ENCODE peak calls at places on chromosomes 16 and 17, in six cellular contexts. Y is mesendoderm, N is neural progenitor cell, I is mesenchymal stem cell, B is adipocyte, U is NT2/D1. T is an unnamed sample.
A peak's percentile ranks its signal among the peaks of the same experiment; 100 is the strongest.

GRCh38 chr16:23615805-23616204 is 19.7 kb upstream of the NDUFAB1 start:
- DNase-seq in Y (no peak), N (no peak), I (no peak), B (no peak), U (no peak), T (no peak)

GRCh38 chr16:26281681-26282080 is 589.9 kb downstream of the HS3ST4 start:
- DNase-seq in Y (peak; percentile 84), N (no peak), I (no peak), B (no peak), U (peak; percentile 33), T (peak; percentile 49)

GRCh38 chr17:52756739-52757138 is 598.2 kb upstream of the CA10 start:
- DNase-seq in Y (no peak), N (no peak), I (no peak), B (no peak), U (no peak), T (no peak)

GRCh38 chr16:26688699-26689098 is 378.0 kb upstream of the C16orf82 start:
- DNase-seq in Y (no peak), N (no peak), I (no peak), B (no peak), U (no peak), T (no peak)

GRCh38 chr17:36188891-36189306 is 7.7 kb downstream of the CCL3L1 start:
- DNase-seq in Y (no peak), N (no peak), I (peak; percentile 52), B (peak; percentile 22), U (no peak), T (peak; percentile 44)

GRCh38 chr17:37693328-37693727 is 50.1 kb upstream of the DDX52 start:
- DNase-seq in Y (no peak), N (no peak), I (no peak), B (no peak), U (no peak), T (no peak)

GRCh38 chr16:85781685-85782370 is 17.5 kb downstream of the EMC8 start:
- DNase-seq in Y (no peak), N (no peak), I (no peak), B (no peak), U (no peak), T (no peak)

GRCh38 chr17:21041753-21042433 is 918 bp downstream of the USP22 start:
- DNase-seq in Y (peak; percentile 96), N (peak; percentile 87), I (peak; percentile 81), B (peak; percentile 85), U (peak; percentile 50), T (peak; percentile 94)

GRCh38 chr17:44314869-44315661 is 6.7 kb downstream of the RUNDC3A start:
- DNase-seq in Y (peak; percentile 75), N (peak; percentile 84), I (peak; percentile 21), B (peak; percentile 55), U (peak; percentile 28), T (peak; percentile 94)

GRCh38 chr17:10033449-10033848 is 128.4 kb upstream of the RCVRN start:
- DNase-seq in Y (no peak), N (peak; percentile 62), I (no peak), B (no peak), U (no peak), T (no peak)

GRCh38 chr17:41308251-41308917 is 725 bp downstream of the KRTAP16-1 start:
- DNase-seq in Y (no peak), N (no peak), I (no peak), B (no peak), U (no peak), T (peak; percentile 42)

GRCh38 chr17:28563475-28563874 is 7.8 kb downstream of the PIGS start:
- DNase-seq in Y (peak; percentile 65), N (no peak), I (peak; percentile 70), B (no peak), U (no peak), T (no peak)

GRCh38 chr17:75088902-75089417 is 1.2 kb downstream of the SLC16A5 start:
- DNase-seq in Y (peak; percentile 83), N (no peak), I (peak; percentile 68), B (no peak), U (no peak), T (peak; percentile 92)

GRCh38 chr16:68563631-68564366 is 24.7 kb downstream of the ZFP90 start:
- DNase-seq in Y (peak; percentile 32), N (no peak), I (peak; percentile 5), B (no peak), U (no peak), T (no peak)

GRCh38 chr17:43740541-43740940 is 18.1 kb downstream of the SOST start:
- DNase-seq in Y (no peak), N (no peak), I (no peak), B (peak; percentile 51), U (no peak), T (no peak)

GRCh38 chr17:59026176-59026939 is 80.3 kb downstream of the TRIM37 start:
- DNase-seq in Y (no peak), N (no peak), I (no peak), B (peak; percentile 42), U (no peak), T (no peak)
- H3K27me3 ChIP-seq in Y (no peaks in the 10 kb centered on the region), N (no peaks in the 10 kb centered on the region), I (no peaks in the 10 kb centered on the region), B (no peaks in the 10 kb centered on the region), U (no peaks in the 10 kb centered on the region), T (no peaks in the 10 kb centered on the region)

DNA sequence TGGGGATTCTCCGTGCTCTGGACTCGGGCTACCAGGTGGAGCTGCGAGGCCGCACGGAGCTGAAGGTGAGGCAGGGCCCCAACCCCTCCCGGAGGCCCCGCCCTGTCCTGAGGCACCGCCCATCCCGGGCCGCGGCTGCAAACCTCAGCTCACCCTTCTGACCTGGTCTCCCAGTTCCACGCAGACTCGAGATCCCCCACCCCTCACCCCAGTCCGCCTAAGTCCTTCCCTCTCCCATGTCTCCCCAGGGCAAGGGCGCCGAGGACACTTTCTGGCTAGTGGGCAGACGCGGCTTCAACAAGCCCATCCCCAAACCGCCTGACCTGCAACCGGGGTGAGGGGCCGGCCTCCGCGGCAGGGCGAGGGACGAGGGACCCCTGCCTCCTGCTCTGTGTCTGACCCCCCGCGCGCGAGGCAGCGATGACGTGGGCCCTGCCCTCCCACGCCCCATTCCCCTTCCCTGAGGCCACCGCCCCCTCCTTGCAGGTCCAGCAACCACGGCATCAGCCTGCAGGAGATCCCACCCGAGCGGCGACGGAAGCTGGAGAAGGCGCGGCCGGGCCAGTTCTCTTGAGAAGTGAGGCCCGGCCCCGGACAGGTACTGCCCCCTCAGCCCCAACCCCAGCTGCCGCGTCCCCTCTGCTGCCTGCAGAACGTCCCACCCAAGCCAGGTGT is 13.7 kb downstream of the GUCY2D start:
- DNase-seq in Y (no peak), N (peak; percentile 52), I (no peak), B (no peak), U (no peak), T (peak; percentile 89)
- H3K9ac ChIP-seq in Y (peak overlapping the region; percentile 71), N (no peak overlapping the region), I (peak overlapping the region; percentile 53), B (peak overlapping the region; percentile 54), U (peak overlapping the region; percentile 74), T (no peak overlapping the region)

GRCh38 chr16:54284319-54284930 is 2.2 kb downstream of the IRX3 start:
- DNase-seq in Y (peak; percentile 36), N (peak; percentile 72), I (no peak), B (no peak), U (no peak), T (peak; percentile 78)
- H3K4me3 ChIP-seq in Y (peak overlapping the region; percentile 91), N (peak overlapping the region; percentile 55), I (peak overlapping the region; percentile 63), B (peak overlapping the region; percentile 88), U (peak overlapping the region; percentile 65), T (peak overlapping the region; percentile 76)

DNA sequence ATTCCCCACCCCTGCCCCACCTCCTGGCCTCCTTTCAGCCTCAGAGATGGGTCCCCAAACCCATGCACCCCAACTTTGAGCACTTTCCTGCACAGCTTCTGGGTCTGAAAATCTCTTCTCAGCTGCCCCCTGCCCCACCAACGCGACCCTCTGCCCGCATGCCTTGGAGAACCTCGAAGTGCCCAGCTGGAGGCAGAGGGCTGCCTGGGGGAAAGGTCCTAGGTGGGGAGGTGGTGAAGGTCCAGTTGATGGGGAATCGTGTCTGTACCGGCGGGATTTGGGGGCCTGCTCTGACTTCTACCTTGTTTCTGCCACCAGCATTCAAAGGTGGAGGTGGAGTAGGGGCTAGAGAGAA is 1.3 kb downstream of the NKD1 start:
- DNase-seq in Y (no peak), N (no peak), I (no peak), B (no peak), U (no peak), T (no peak)
- H3K27me3 ChIP-seq in Y (no peaks in the 10 kb centered on the region), N (peaks cover 59% of the 10 kb centered on the region), I (peaks cover 77% of the 10 kb centered on the region), B (peaks cover 27% of the 10 kb centered on the region), U (peaks cover 34% of the 10 kb centered on the region), T (peaks cover 14% of the 10 kb centered on the region)

GRCh38 chr16:81413245-81413990 is 31.2 kb upstream of the CMIP start:
- DNase-seq in Y (no peak), N (no peak), I (no peak), B (no peak), U (no peak), T (no peak)
- H3K9ac ChIP-seq in Y (no peak overlapping the region), N (no peak overlapping the region), I (no peak overlapping the region), B (no peak overlapping the region), U (no peak overlapping the region), T (no peak overlapping the region)

GRCh38 chr16:89455692-89456091 is 34.7 kb downstream of the ANKRD11 start:
- DNase-seq in Y (no peak), N (no peak), I (no peak), B (no peak), U (no peak), T (no peak)

GRCh38 chr16:89455178-89455577 is 35.2 kb downstream of the ANKRD11 start:
- DNase-seq in Y (no peak), N (no peak), I (no peak), B (no peak), U (no peak), T (no peak)

GRCh38 chr16:89452925-89453324 is 37.4 kb downstream of the ANKRD11 start:
- DNase-seq in Y (no peak), N (no peak), I (no peak), B (peak; percentile 58), U (no peak), T (no peak)

GRCh38 chr16:89452241-89452640 is 38.1 kb downstream of the ANKRD11 start:
- DNase-seq in Y (no peak), N (no peak), I (no peak), B (no peak), U (no peak), T (no peak)

GRCh38 chr16:89453662-89454321 is 36.6 kb downstream of the ANKRD11 start:
- DNase-seq in Y (peak; percentile 51), N (peak; percentile 38), I (no peak), B (peak; percentile 19), U (no peak), T (no peak)
- H3K4me3 ChIP-seq in Y (no peak overlapping the region), N (no peak overlapping the region), I (no peak overlapping the region), B (no peak overlapping the region), U (no peak overlapping the region), T (no peak overlapping the region)